ENCODE peak calls at places on chromosomes 12 and 14, in six cellular contexts. N is left ventricle myocardium inferior, W is astrocyte of the cerebellum, R is stomach, D is cardiac muscle cell, S is fibroblast of mammary gland. P is an unnamed sample.

GRCh38 chr14:39266589-39266870 is 32.8 kb downstream of the MIA2 start:
- DNase-seq in N (no peak), W (no peak), R (peak), D (no peak), S (no peak), P (peak)

GRCh38 chr14:49051328-49052060 is 534.7 kb downstream of the RPS29 start:
- DNase-seq in N (no peak), W (no peak), R (no peak), D (no peak), S (peak), P (no peak)

GRCh38 chr12:42023733-42024494 is 120.8 kb downstream of the GXYLT1 start:
- DNase-seq in N (peak), W (peak), R (peak), D (peak), S (peak), P (peak)

GRCh38 chr14:49594347-49595089 is 4.2 kb upstream of the LRR1 start:
- DNase-seq in N (no peak), W (no peak), R (no peak), D (peak), S (peak), P (no peak)

GRCh38 chr14:30005114-30005698 is 77.6 kb upstream of the PRKD1 start:
- DNase-seq in N (no peak), W (peak), R (no peak), D (peak), S (peak), P (no peak)

GRCh38 chr14:105857816-105858675 is 331.7 kb downstream of the TMEM121 start:
- DNase-seq in N (peak), W (no peak), R (no peak), D (no peak), S (no peak), P (no peak)

GRCh38 chr14:38964630-38965029 is 138.4 kb downstream of the SEC23A start:
- DNase-seq in N (no peak), W (peak), R (no peak), D (peak), S (no peak), P (no peak)

GRCh38 chr12:81644503-81644902 is 114.6 kb downstream of the PPFIA2 start:
- DNase-seq in N (no peak), W (peak), R (no peak), D (peak), S (peak), P (peak)

GRCh38 chr14:51677276-51677675 is 25.6 kb downstream of the FRMD6 start:
- DNase-seq in N (no peak), W (peak), R (no peak), D (peak), S (peak), P (no peak)

GRCh38 chr12:92987846-92988621 is 58.9 kb upstream of the EEA1 start:
- DNase-seq in N (peak), W (no peak), R (no peak), D (no peak), S (no peak), P (no peak)

GRCh38 chr12:30794020-30794419 is 39.3 kb upstream of the CAPRIN2 start:
- DNase-seq in N (no peak), W (no peak), R (no peak), D (peak), S (no peak), P (no peak)

GRCh38 chr12:125186471-125187147 is 121.4 kb downstream of the AACS start:
- DNase-seq in N (no peak), W (no peak), R (no peak), D (no peak), S (no peak), P (no peak)

GRCh38 chr12:101027200-101027599 is 182.8 kb downstream of the SLC5A8 start:
- DNase-seq in N (no peak), W (no peak), R (no peak), D (no peak), S (no peak), P (peak)

GRCh38 chr14:45359766-45360165 is 106.8 kb upstream of the MIS18BP1 start:
- DNase-seq in N (no peak), W (no peak), R (no peak), D (no peak), S (peak), P (no peak)

GRCh38 chr12:68559984-68560822 is 50.5 kb upstream of the RAP1B start:
- DNase-seq in N (peak), W (no peak), R (no peak), D (peak), S (no peak), P (no peak)

GRCh38 chr12:121795029-121795977 is 1.8 kb upstream of the RHOF start:
- DNase-seq in N (peak), W (peak), R (peak), D (peak), S (peak), P (peak)

GRCh38 chr12:76688627-76689026 is 75.3 kb upstream of the ZDHHC17 start:
- DNase-seq in N (no peak), W (no peak), R (no peak), D (no peak), S (peak), P (no peak)
- TF ChIP-seq CTCF in N (no peak), W (peak), R (no peak), D (peak), S (peak), P (peak)

DNA sequence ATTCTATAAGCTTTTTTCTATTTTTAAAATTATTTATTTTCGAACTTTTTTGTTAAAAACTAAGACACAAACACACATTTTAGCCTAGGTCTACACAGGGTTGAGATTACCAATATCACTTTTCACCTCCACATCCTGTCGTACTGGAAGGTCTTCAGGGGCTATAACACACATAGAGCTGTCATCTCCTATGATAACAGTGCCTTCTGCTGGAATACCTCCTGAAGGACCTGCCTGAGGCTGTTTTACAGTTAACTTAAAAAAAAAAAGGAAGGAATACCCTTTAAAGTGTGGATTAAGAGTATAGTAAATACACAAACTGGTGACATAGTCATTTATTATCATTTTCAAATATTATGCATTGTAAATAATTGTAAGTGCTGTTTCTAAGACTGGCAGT is 43.0 kb downstream of the RASSF8 start:
- DNase-seq in N (no peak), W (no peak), R (no peak), D (no peak), S (no peak), P (no peak)
- TF ChIP-seq CTCF in N (no peak), W (no peak), R (no peak), D (no peak), S (no peak), P (no peak)

DNA sequence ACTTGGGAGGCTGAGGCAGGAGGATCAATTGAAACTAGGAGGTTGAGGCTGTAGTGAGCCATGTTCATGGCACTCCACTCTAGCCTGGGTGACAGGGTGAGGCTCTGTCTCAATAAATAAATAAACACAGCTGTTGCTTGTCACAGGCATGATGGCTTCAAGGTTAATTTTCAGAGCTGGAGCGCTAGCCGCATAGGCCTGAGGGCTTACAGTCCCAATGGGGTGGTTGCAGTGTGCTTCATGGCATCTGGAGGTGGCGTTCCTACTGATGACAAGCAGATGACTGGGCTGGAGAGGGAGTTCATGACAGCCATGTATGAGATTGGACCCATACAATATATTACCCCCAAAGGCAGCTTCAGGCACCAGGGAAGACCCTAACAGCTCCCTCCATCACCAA is 1.6 kb upstream of the FMNL3 start:
- DNase-seq in N (no peak), W (no peak), R (no peak), D (no peak), S (no peak), P (no peak)
- TF ChIP-seq CTCF in N (no peak), W (no peak), R (no peak), D (no peak), S (no peak), P (no peak)

GRCh38 chr12:106764738-106765137 is 9.7 kb upstream of the RIC8B start:
- DNase-seq in N (no peak), W (no peak), R (no peak), D (peak), S (peak), P (no peak)
- TF ChIP-seq CTCF in N (peak), W (no peak), R (no peak), D (peak), S (no peak), P (no peak)

GRCh38 chr12:52515319-52515646 is 4.9 kb downstream of the KRT5 start:
- DNase-seq in N (no peak), W (no peak), R (no peak), D (no peak), S (no peak), P (no peak)
- TF ChIP-seq CTCF in N (no peak), W (no peak), R (no peak), D (no peak), S (no peak), P (no peak)

DNA sequence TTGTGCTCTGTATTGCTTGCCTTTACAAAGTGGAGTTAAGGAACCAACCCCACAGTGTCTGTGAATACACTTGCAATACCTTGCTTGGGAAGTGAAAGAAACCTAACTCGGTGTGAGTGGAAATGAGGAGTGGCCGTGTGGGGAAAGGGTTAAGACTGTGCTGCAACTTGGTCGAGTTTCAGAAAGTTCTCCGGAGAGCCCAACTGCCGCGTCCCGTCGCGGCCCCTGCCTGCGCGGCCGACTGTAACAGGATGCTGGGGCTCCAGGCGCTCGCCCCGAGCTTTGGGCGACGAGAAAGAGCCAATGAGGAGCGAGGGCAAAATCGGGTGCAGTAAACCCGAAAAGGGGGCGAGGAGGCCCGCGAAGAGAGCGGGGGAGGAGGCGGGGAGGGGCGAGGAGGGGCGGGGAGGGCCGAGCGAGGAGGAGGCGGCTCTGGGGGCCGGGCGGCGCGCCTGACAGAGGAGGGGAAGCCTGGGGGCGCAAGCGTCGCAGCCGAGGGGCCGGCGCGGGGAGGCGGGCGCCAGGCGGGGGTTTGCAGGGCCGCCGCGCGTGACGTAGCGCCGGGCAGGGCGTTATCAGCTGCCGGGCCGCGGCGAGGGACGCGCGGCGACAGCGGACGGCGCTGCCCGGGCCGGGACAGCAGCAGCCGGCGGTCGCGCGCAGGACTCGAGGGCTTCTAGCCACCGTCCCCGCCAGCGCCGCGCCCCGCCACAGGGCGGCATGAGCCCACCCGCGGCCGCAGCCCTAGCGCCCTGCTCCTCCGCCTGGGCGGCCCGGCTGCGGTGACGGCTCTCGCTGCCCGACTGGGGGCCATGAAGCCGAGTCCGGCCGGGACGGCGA is at the start of gene DACT1:
- DNase-seq in N (peak), W (peak), R (peak), D (peak), S (peak), P (peak)
- TF ChIP-seq CTCF in N (no peak), W (no peak), R (no peak), D (no peak), S (no peak), P (no peak)

GRCh38 chr14:73753043-73753886 is 39.1 kb upstream of the PNMA1 start:
- DNase-seq in N (peak), W (no peak), R (peak), D (peak), S (no peak), P (no peak)
- TF ChIP-seq CTCF in N (no peak), W (no peak), R (no peak), D (no peak), S (no peak), P (no peak)

GRCh38 chr12:54628186-54628846 is 6.4 kb downstream of the LACRT start:
- DNase-seq in N (no peak), W (no peak), R (no peak), D (no peak), S (no peak), P (no peak)

GRCh38 chr12:54624316-54625279 is 10.1 kb downstream of the LACRT start:
- DNase-seq in N (no peak), W (no peak), R (no peak), D (peak), S (no peak), P (no peak)

GRCh38 chr12:54616933-54617535 is 17.7 kb downstream of the LACRT start:
- DNase-seq in N (no peak), W (no peak), R (no peak), D (no peak), S (no peak), P (no peak)

GRCh38 chr12:54627304-54627703 is 7.4 kb downstream of the LACRT start:
- DNase-seq in N (no peak), W (no peak), R (no peak), D (no peak), S (no peak), P (no peak)

GRCh38 chr12:54622463-54623183 is 12.1 kb downstream of the LACRT start:
- DNase-seq in N (no peak), W (no peak), R (no peak), D (peak), S (peak), P (no peak)
- TF ChIP-seq CTCF in N (no peak), W (no peak), R (no peak), D (peak), S (peak), P (peak)